ENCODE peak calls at places on chromosomes 3 and 15, in ten cellular contexts. F is fibroblast of pulmonary artery; M is naive thymus-derived CD8-positive, alpha-beta T cell; Y is AG09309; L is hypothalamus; S is psoas muscle; O is MM.1S; K is B cell; B is GM12865; P is GM04504. I is an unnamed sample.

GRCh38 chr3:38652934-38653333 is 3.4 kb upstream of the SCN5A start:
- DNase-seq in F (no peak), M (no peak), Y (no peak), L (no peak), S (no peak), O (no peak), K (no peak), B (no peak), P (no peak), I (no peak)

GRCh38 chr3:63931290-63931689 is 19.1 kb upstream of the SCAANT1 start:
- DNase-seq in F (no peak), M (no peak), Y (no peak), L (no peak), S (no peak), O (no peak), K (no peak), B (no peak), P (no peak), I (no peak)

GRCh38 chr15:74635228-74635627 is 19.6 kb downstream of the CLK3 start:
- DNase-seq in F (peak), M (peak), Y (no peak), L (peak), S (peak), O (peak), K (peak), B (peak), P (no peak), I (peak)

GRCh38 chr3:22555753-22556152 is 647.4 kb upstream of the UBE2E2 start:
- DNase-seq in F (no peak), M (no peak), Y (no peak), L (no peak), S (no peak), O (no peak), K (no peak), B (no peak), P (no peak), I (no peak)

GRCh38 chr3:48595075-48595525 is at the start of gene COL7A1:
- DNase-seq in F (no peak), M (peak), Y (no peak), L (no peak), S (no peak), O (no peak), K (no peak), B (no peak), P (no peak), I (no peak)

GRCh38 chr3:47365213-47366153 is 15.3 kb upstream of the PTPN23 start:
- DNase-seq in F (peak), M (no peak), Y (peak), L (no peak), S (no peak), O (no peak), K (no peak), B (no peak), P (peak), I (no peak)

GRCh38 chr3:152281032-152281713 is 12.4 kb downstream of the MBNL1 start:
- DNase-seq in F (peak), M (no peak), Y (no peak), L (no peak), S (no peak), O (peak), K (peak), B (peak), P (no peak), I (no peak)

GRCh38 chr3:18499256-18499655 is 74.1 kb upstream of the SATB1 start:
- DNase-seq in F (no peak), M (peak), Y (no peak), L (no peak), S (no peak), O (no peak), K (peak), B (peak), P (no peak), I (no peak)

GRCh38 chr3:67898916-67899315 is 244.5 kb upstream of the SUCLG2 start:
- DNase-seq in F (no peak), M (no peak), Y (no peak), L (no peak), S (no peak), O (no peak), K (no peak), B (no peak), P (no peak), I (no peak)

GRCh38 chr3:166844329-166844728 is 535.8 kb downstream of the ZBBX start:
- DNase-seq in F (no peak), M (no peak), Y (no peak), L (no peak), S (no peak), O (no peak), K (no peak), B (no peak), P (no peak), I (no peak)

GRCh38 chr15:36988947-36989346 is 111.4 kb downstream of the MEIS2 start:
- DNase-seq in F (no peak), M (no peak), Y (no peak), L (no peak), S (no peak), O (no peak), K (no peak), B (no peak), P (no peak), I (no peak)

GRCh38 chr3:43388909-43389308 is 102.6 kb downstream of the SNRK start:
- DNase-seq in F (peak), M (no peak), Y (no peak), L (no peak), S (no peak), O (no peak), K (no peak), B (no peak), P (no peak), I (no peak)

GRCh38 chr15:45095661-45096060 is 18.3 kb downstream of the DUOX2 start:
- DNase-seq in F (no peak), M (no peak), Y (no peak), L (no peak), S (no peak), O (no peak), K (no peak), B (no peak), P (no peak), I (no peak)